ENCODE peak calls at places on chromosomes 6 and 20, in six cellular contexts. N is tibial nerve, R is gastrocnemius medialis, H is body of pancreas, M is stomach, E is A549. Y is an unnamed sample.
A peak's percentile ranks its signal among the peaks of the same experiment; 100 is the strongest.

GRCh38 chr6:86715676-86716075 is 221.7 kb upstream of the HTR1E start:
- DNase-seq in N (no peak), R (no peak), H (no peak), M (no peak), E (no peak), Y (no peak)

GRCh38 chr6:106997392-106998257 is 23.1 kb upstream of the CD24 start:
- DNase-seq in N (no peak), R (no peak), H (peak; percentile 59), M (peak; percentile 53), E (peak; percentile 66), Y (peak; percentile 72)

GRCh38 chr20:21640556-21640955 is 64.9 kb upstream of the PAX1 start:
- DNase-seq in N (no peak), R (no peak), H (no peak), M (no peak), E (peak; percentile 52), Y (no peak)

GRCh38 chr6:97198181-97198580 is 84.8 kb downstream of the MMS22L start:
- DNase-seq in N (no peak), R (no peak), H (no peak), M (no peak), E (no peak), Y (peak; percentile 37)

GRCh38 chr6:55825402-55826051 is 49.9 kb downstream of the BMP5 start:
- DNase-seq in N (no peak), R (no peak), H (no peak), M (no peak), E (peak; percentile 17), Y (no peak)

GRCh38 chr20:1463971-1464570 is 2.6 kb downstream of the NSFL1C start:
- DNase-seq in N (no peak), R (no peak), H (no peak), M (no peak), E (no peak), Y (no peak)

GRCh38 chr6:148761532-148761951 is 14.7 kb downstream of the UST start:
- DNase-seq in N (no peak), R (no peak), H (no peak), M (no peak), E (no peak), Y (no peak)

GRCh38 chr20:36644032-36644712 is 1.8 kb downstream of the SLA2 start:
- DNase-seq in N (no peak), R (no peak), H (no peak), M (no peak), E (no peak), Y (no peak)

GRCh38 chr6:28282923-28283322 is 1.6 kb downstream of the PGBD1 start:
- DNase-seq in N (no peak), R (no peak), H (no peak), M (no peak), E (peak; percentile 25), Y (peak; percentile 57)

GRCh38 chr20:10761232-10761631 is 87.4 kb upstream of the JAG1 start:
- DNase-seq in N (no peak), R (no peak), H (no peak), M (no peak), E (no peak), Y (no peak)

GRCh38 chr6:145756170-145756662 is 20.9 kb upstream of the EPM2A start:
- DNase-seq in N (no peak), R (no peak), H (peak; percentile 34), M (no peak), E (no peak), Y (peak; percentile 57)

GRCh38 chr6:157535354-157536217 is 154.6 kb downstream of the ZDHHC14 start:
- DNase-seq in N (no peak), R (no peak), H (no peak), M (no peak), E (peak; percentile 7), Y (no peak)

GRCh38 chr6:12458558-12458957 is 168.4 kb downstream of the EDN1 start:
- DNase-seq in N (no peak), R (no peak), H (no peak), M (no peak), E (no peak), Y (no peak)

GRCh38 chr20:63293456-63293855 is 470 bp downstream of the COL20A1 start:
- DNase-seq in N (no peak), R (no peak), H (no peak), M (no peak), E (no peak), Y (no peak)

GRCh38 chr20:5785146-5785545 is 34.9 kb downstream of the SHLD1 start:
- DNase-seq in N (no peak), R (no peak), H (no peak), M (no peak), E (peak; percentile 60), Y (no peak)

GRCh38 chr6:168122011-168122410 is 43.0 kb upstream of the FRMD1 start:
- DNase-seq in N (no peak), R (no peak), H (no peak), M (no peak), E (no peak), Y (no peak)

GRCh38 chr20:51602131-51602530 is 59.6 kb upstream of the NFATC2 start:
- DNase-seq in N (no peak), R (no peak), H (no peak), M (no peak), E (no peak), Y (no peak)

GRCh38 chr6:98636941-98637340 is 197.4 kb upstream of the POU3F2 start:
- DNase-seq in N (no peak), R (no peak), H (no peak), M (no peak), E (no peak), Y (no peak)

GRCh38 chr6:5029609-5030008 is 25.8 kb upstream of the RPP40 start:
- DNase-seq in N (no peak), R (no peak), H (no peak), M (no peak), E (no peak), Y (no peak)

GRCh38 chr6:5028301-5028700 is 24.5 kb upstream of the RPP40 start:
- DNase-seq in N (no peak), R (no peak), H (no peak), M (no peak), E (no peak), Y (no peak)

GRCh38 chr6:5028921-5029320 is 25.1 kb upstream of the RPP40 start:
- DNase-seq in N (no peak), R (no peak), H (no peak), M (no peak), E (no peak), Y (no peak)

GRCh38 chr6:5031150-5031549 is 27.3 kb upstream of the RPP40 start:
- DNase-seq in N (no peak), R (no peak), H (no peak), M (no peak), E (no peak), Y (no peak)

GRCh38 chr6:5030596-5031136 is 26.8 kb upstream of the RPP40 start:
- DNase-seq in N (peak; percentile 47), R (peak; percentile 38), H (peak; percentile 74), M (peak; percentile 75), E (peak; percentile 84), Y (peak; percentile 89)
- TF ChIP-seq POLR2A in N (no peak), R (no peak), H (no peak), M (no peak), E (no peak), Y (no peak)

DNA sequence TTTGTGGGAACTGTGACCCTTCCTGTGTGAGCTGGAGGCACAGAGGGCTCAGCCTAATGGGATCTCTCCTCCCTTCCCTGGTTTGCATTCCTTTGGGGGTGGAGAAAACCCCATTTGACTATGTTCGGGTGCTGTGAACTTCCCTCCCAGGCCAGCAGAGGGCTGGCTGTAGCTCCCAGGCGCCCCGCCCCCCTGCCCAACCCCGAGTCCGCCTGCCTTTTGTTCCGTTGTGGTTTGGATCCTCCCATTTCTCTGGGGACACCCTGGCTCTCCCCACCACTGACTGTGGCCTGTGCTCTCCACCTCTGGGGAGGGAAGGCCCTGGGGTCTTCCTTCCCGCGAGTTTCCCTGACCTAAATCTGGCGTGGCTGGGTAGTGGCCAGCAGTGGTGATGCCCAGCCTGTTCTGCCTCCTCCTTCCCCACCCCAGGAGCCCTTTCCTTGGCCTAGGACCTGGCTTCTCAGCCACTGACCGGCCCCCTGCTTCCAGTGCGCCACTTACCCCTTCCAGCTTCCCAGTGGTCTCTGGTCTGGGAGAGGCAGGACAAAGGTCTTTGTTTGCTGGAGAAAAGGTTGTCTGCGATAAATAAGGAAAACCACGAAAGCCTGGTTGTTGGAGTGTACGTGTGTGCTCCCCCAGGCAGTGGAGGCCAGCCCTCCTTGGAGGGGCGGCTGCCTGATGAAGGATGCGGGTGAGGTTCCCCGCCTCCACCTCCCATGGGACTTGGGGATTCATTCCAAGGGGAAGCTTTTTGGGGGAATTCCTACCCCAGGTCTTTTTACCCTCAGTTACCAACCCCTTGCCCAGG is 5.0 kb downstream of the VEGFA start:
- DNase-seq in N (peak; percentile 70), R (peak; percentile 76), H (peak; percentile 75), M (peak; percentile 87), E (peak; percentile 57), Y (peak; percentile 77)
- TF ChIP-seq POLR2A in N (peak; percentile 26), R (peak; percentile 75), H (no peak), M (no peak), E (no peak), Y (peak; percentile 50)

GRCh38 chr6:30670760-30671527 is 1.9 kb downstream of the DHX16 start:
- DNase-seq in N (no peak), R (no peak), H (no peak), M (no peak), E (no peak), Y (no peak)

GRCh38 chr6:30676660-30677270 is 4.0 kb upstream of the DHX16 start:
- DNase-seq in N (no peak), R (no peak), H (no peak), M (no peak), E (no peak), Y (no peak)

GRCh38 chr6:30672445-30673253 is at the start of gene DHX16:
- DNase-seq in N (peak; percentile 95), R (peak; percentile 91), H (peak; percentile 96), M (peak; percentile 96), E (peak; percentile 97), Y (peak; percentile 97)
- TF ChIP-seq POLR2A in N (peak; percentile 17), R (peak; percentile 30), H (peak; percentile 55), M (no peak), E (peak; percentile 24), Y (peak; percentile 72)

GRCh38 chr6:147203311-147204059 is 732 bp upstream of the STXBP5 start:
- DNase-seq in N (peak; percentile 32), R (peak; percentile 34), H (peak; percentile 81), M (peak; percentile 80), E (peak; percentile 65), Y (peak; percentile 91)
- TF ChIP-seq POLR2A in N (peak; percentile 59), R (peak; percentile 70), H (peak; percentile 38), M (no peak), E (peak; percentile 76), Y (no peak)

GRCh38 chr6:158631678-158632537 is 12.6 kb downstream of the DYNLT1 start:
- DNase-seq in N (peak; percentile 53), R (peak; percentile 76), H (no peak), M (peak; percentile 74), E (peak; percentile 80), Y (peak; percentile 38)
- TF ChIP-seq POLR2A in N (no peak), R (peak; percentile 19), H (no peak), M (no peak), E (no peak), Y (no peak)

GRCh38 chr20:53332022-53332824 is 261.4 kb downstream of the ZNF217 start:
- DNase-seq in N (no peak), R (no peak), H (no peak), M (no peak), E (no peak), Y (peak; percentile 4)
- TF ChIP-seq POLR2A in N (no peak), R (no peak), H (no peak), M (no peak), E (no peak), Y (no peak)

GRCh38 chr6:33781105-33781975 is 7.6 kb downstream of the LEMD2 start:
- DNase-seq in N (no peak), R (no peak), H (no peak), M (no peak), E (peak; percentile 59), Y (no peak)
- TF ChIP-seq POLR2A in N (no peak), R (no peak), H (no peak), M (no peak), E (no peak), Y (no peak)

Y was measured in erythroblast.